ENCODE peak calls at places on chromosomes 5 and 9, in four cellular contexts. R is NCI-H146, K is neuronal stem cell, B is GM18507. Q is an unnamed sample.

GRCh38 chr5:57724836-57725235 is 242.2 kb upstream of the ACTBL2 start:
- DNase-seq in R (no peak), K (no peak), B (no peak), Q (no peak)

GRCh38 chr9:136806067-136806466 is 1.7 kb upstream of the RABL6 start:
- DNase-seq in R (no peak), K (no peak), B (no peak), Q (no peak)

GRCh38 chr5:172427202-172427601 is 27.1 kb downstream of the SH3PXD2B start:
- DNase-seq in R (no peak), K (no peak), B (no peak), Q (no peak)

GRCh38 chr9:106019702-106020101 is 325.4 kb downstream of the TMEM38B start:
- DNase-seq in R (no peak), K (peak; percentile 14), B (no peak), Q (no peak)

GRCh38 chr5:74054139-74054538 is 428.1 kb downstream of the ARHGEF28 start:
- DNase-seq in R (peak; percentile 89), K (no peak), B (no peak), Q (no peak)

GRCh38 chr5:15943487-15943886 is 236.1 kb downstream of the MARCHF11 start:
- DNase-seq in R (no peak), K (no peak), B (no peak), Q (no peak)

GRCh38 chr9:89835676-89836075 is 230.9 kb downstream of the GADD45G start:
- DNase-seq in R (no peak), K (no peak), B (no peak), Q (no peak)

GRCh38 chr5:127019928-127020327 is 10.4 kb downstream of the MARCHF3 start:
- DNase-seq in R (no peak), K (no peak), B (no peak), Q (no peak)

GRCh38 chr9:71743217-71743705 is 25.1 kb downstream of the CEMIP2 start:
- DNase-seq in R (no peak), K (no peak), B (no peak), Q (no peak)

GRCh38 chr5:132473608-132474007 is 17.0 kb downstream of the IRF1 start:
- DNase-seq in R (no peak), K (no peak), B (no peak), Q (no peak)

GRCh38 chr9:4197548-4197947 is 102.3 kb downstream of the GLIS3 start:
- DNase-seq in R (no peak), K (no peak), B (no peak), Q (no peak)

GRCh38 chr5:1078851-1079250 is 33.0 kb downstream of the SLC12A7 start:
- DNase-seq in R (no peak), K (no peak), B (no peak), Q (no peak)

GRCh38 chr9:125125523-125125922 is 17.8 kb downstream of the SCAI start:
- DNase-seq in R (no peak), K (no peak), B (no peak), Q (no peak)

GRCh38 chr9:97970106-97970505 is 13.0 kb upstream of the ANP32B start:
- DNase-seq in R (no peak), K (no peak), B (no peak), Q (no peak)

GRCh38 chr5:91137647-91138046 is 245.5 kb downstream of the ARRDC3 start:
- DNase-seq in R (no peak), K (no peak), B (no peak), Q (no peak)

GRCh38 chr9:14307989-14308750 is 5.8 kb downstream of the NFIB start:
- DNase-seq in R (no peak), K (no peak), B (no peak), Q (no peak)

GRCh38 chr9:83473488-83473971 is 64.7 kb downstream of the FRMD3 start:
- DNase-seq in R (no peak), K (no peak), B (no peak), Q (no peak)

GRCh38 chr9:135215571-135216161 is 128.2 kb downstream of the OLFM1 start:
- DNase-seq in R (no peak), K (no peak), B (no peak), Q (no peak)

GRCh38 chr5:174235226-174235992 is 189.9 kb downstream of the NSG2 start:
- DNase-seq in R (no peak), K (no peak), B (no peak), Q (no peak)

GRCh38 chr9:98780059-98780749 is 16.2 kb downstream of the ANKS6 start:
- DNase-seq in R (no peak), K (no peak), B (no peak), Q (no peak)

GRCh38 chr5:83444445-83444844 is 27.1 kb upstream of the VCAN start:
- DNase-seq in R (no peak), K (no peak), B (no peak), Q (no peak)

GRCh38 chr9:127067603-127068220 is 54.7 kb downstream of the ANGPTL2 start:
- DNase-seq in R (no peak), K (no peak), B (no peak), Q (no peak)

GRCh38 chr9:90287567-90288274 is 354.9 kb downstream of the DIRAS2 start:
- DNase-seq in R (peak; percentile 28), K (no peak), B (peak; percentile 32), Q (no peak)

GRCh38 chr5:82413302-82414042 is 135.3 kb upstream of the RPS23 start:
- DNase-seq in R (no peak), K (no peak), B (no peak), Q (no peak)

GRCh38 chr5:1655496-1656270 is 131.9 kb upstream of the LPCAT1 start:
- DNase-seq in R (no peak), K (no peak), B (no peak), Q (no peak)

GRCh38 chr5:143446535-143447226 is 43.2 kb upstream of the NR3C1 start:
- DNase-seq in R (no peak), K (no peak), B (no peak), Q (no peak)

GRCh38 chr5:86679529-86679928 is 61.8 kb downstream of the COX7C start:
- DNase-seq in R (peak; percentile 38), K (peak; percentile 9), B (no peak), Q (no peak)

GRCh38 chr5:155068616-155069100 is 55.1 kb downstream of the KIF4B start:
- DNase-seq in R (no peak), K (no peak), B (no peak), Q (no peak)

GRCh38 chr5:173278172-173278571 is 43.2 kb upstream of the NKX2-5 start:
- DNase-seq in R (no peak), K (no peak), B (no peak), Q (no peak)

GRCh38 chr9:4604678-4605095 is 57.4 kb upstream of the PLPP6 start:
- DNase-seq in R (peak; percentile 82), K (peak; percentile 72), B (peak; percentile 53), Q (peak; percentile 34)

GRCh38 chr5:6910950-6911349 is 197.7 kb downstream of the TENT4A start:
- DNase-seq in R (no peak), K (no peak), B (no peak), Q (no peak)

GRCh38 chr9:37969558-37970300 is 65.8 kb upstream of the SLC25A51 start:
- DNase-seq in R (no peak), K (no peak), B (no peak), Q (no peak)

GRCh38 chr5:43556857-43557593 is at the start of gene PAIP1:
- DNase-seq in R (peak; percentile 91), K (peak; percentile 83), B (peak; percentile 71), Q (peak; percentile 77)

GRCh38 chr5:129988453-129988852 is 84.2 kb downstream of the CHSY3 start:
- DNase-seq in R (no peak), K (no peak), B (no peak), Q (no peak)

GRCh38 chr5:147169846-147170245 is 65.0 kb upstream of the STK32A start:
- DNase-seq in R (peak; percentile 28), K (no peak), B (no peak), Q (no peak)

GRCh38 chr9:10612649-10613398 is at the start of gene PTPRD:
- DNase-seq in R (peak; percentile 93), K (peak; percentile 71), B (no peak), Q (no peak)

GRCh38 chr5:31197183-31197582 is 3.7 kb downstream of the CDH6 start:
- DNase-seq in R (no peak), K (no peak), B (no peak), Q (no peak)

GRCh38 chr5:25009063-25009462 is 364.3 kb upstream of the CDH10 start:
- DNase-seq in R (no peak), K (no peak), B (no peak), Q (no peak)

GRCh38 chr5:1661311-1661710 is 137.6 kb upstream of the LPCAT1 start:
- DNase-seq in R (no peak), K (no peak), B (no peak), Q (no peak)

Q was measured in effector CD8-positive, alpha-beta T cell.